ENCODE peak calls at places on chromosomes 11 and 22, in seven cellular contexts. X is HCT116, M is AG09309, L is astrocyte of the spinal cord, T is tibial nerve, K is esophagus squamous epithelium, D is mammary epithelial cell. Z is an unnamed sample.

GRCh38 chr11:132456735-132457328 is 1075.5 kb downstream of the OPCML start:
- DNase-seq in X (no peak), M (no peak), L (no peak), T (no peak), K (no peak), D (no peak), Z (peak; percentile 9)

GRCh38 chr22:41341990-41342389 is 39.8 kb upstream of the TEF start:
- DNase-seq in X (no peak), M (no peak), L (no peak), T (no peak), K (no peak), D (no peak), Z (no peak)

GRCh38 chr11:31442086-31442485 is 67.3 kb downstream of the IMMP1L start:
- DNase-seq in X (no peak), M (no peak), L (no peak), T (no peak), K (no peak), D (no peak), Z (no peak)

GRCh38 chr11:20458905-20459632 is 71.6 kb downstream of the PRMT3 start:
- DNase-seq in X (no peak), M (no peak), L (no peak), T (no peak), K (no peak), D (no peak), Z (no peak)

GRCh38 chr11:17635551-17635938 is 83.8 kb upstream of the MYOD1 start:
- DNase-seq in X (no peak), M (no peak), L (no peak), T (no peak), K (no peak), D (no peak), Z (no peak)

GRCh38 chr11:121446752-121447156 is 5.4 kb upstream of the SORL1 start:
- DNase-seq in X (no peak), M (no peak), L (peak; percentile 33), T (no peak), K (no peak), D (no peak), Z (peak; percentile 6)

GRCh38 chr11:112401036-112401769 is 140.5 kb upstream of the PLET1 start:
- DNase-seq in X (no peak), M (no peak), L (no peak), T (no peak), K (no peak), D (peak; percentile 12), Z (no peak)

GRCh38 chr22:23060612-23061400 is 9.5 kb upstream of the GNAZ start:
- DNase-seq in X (no peak), M (no peak), L (no peak), T (no peak), K (no peak), D (no peak), Z (no peak)

DNA sequence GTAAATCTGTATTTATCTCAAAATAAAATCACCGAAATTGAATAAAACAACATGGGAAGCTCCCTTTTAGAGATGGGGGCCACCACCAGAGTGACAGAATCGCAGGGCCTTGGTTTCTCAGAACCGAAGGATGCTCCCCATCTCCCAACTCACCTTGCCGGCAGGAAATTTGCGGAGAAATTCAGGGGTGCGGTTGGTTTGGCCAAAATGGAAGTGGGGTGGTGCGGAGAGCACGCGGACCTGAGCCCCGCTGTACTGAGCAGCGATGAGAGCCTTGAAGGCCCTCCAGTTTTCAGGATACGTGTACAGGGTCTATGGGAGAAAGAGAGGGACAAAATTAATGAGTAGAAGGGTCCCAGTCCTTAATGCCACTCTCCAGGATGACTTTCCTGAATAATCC is 1.3 kb downstream of the EEF1G start:
- DNase-seq in X (no peak), M (no peak), L (no peak), T (no peak), K (no peak), D (no peak), Z (no peak)
- H3K4me3 ChIP-seq in X (peak overlapping the region; percentile 76), M (peak overlapping the region; percentile 92), L (peak overlapping the region; percentile 99), T (peak overlapping the region; percentile 59), K (peak overlapping the region; percentile 89), D (peak overlapping the region; percentile 72), Z (peak overlapping the region; percentile 98)

GRCh38 chr11:92046103-92046502 is 178.5 kb upstream of the FAT3 start:
- DNase-seq in X (no peak), M (no peak), L (no peak), T (no peak), K (no peak), D (no peak), Z (no peak)
- TF ChIP-seq CTCF in X (no peak), M (no peak), L (no peak), T (no peak), K (no peak), D (no peak), Z (no peak)

GRCh38 chr22:36204001-36204640 is 2.5 kb upstream of the APOL4 start:
- DNase-seq in X (no peak), M (no peak), L (no peak), T (no peak), K (no peak), D (no peak), Z (no peak)

GRCh38 chr22:36204641-36205032 is 3.0 kb upstream of the APOL4 start:
- DNase-seq in X (no peak), M (no peak), L (no peak), T (no peak), K (no peak), D (no peak), Z (no peak)

GRCh38 chr22:36198482-36198881 is 3.1 kb downstream of the APOL4 start:
- DNase-seq in X (no peak), M (no peak), L (no peak), T (no peak), K (no peak), D (no peak), Z (no peak)

GRCh38 chr22:36198936-36199616 is 2.5 kb downstream of the APOL4 start:
- DNase-seq in X (no peak), M (no peak), L (no peak), T (no peak), K (no peak), D (no peak), Z (no peak)

DNA sequence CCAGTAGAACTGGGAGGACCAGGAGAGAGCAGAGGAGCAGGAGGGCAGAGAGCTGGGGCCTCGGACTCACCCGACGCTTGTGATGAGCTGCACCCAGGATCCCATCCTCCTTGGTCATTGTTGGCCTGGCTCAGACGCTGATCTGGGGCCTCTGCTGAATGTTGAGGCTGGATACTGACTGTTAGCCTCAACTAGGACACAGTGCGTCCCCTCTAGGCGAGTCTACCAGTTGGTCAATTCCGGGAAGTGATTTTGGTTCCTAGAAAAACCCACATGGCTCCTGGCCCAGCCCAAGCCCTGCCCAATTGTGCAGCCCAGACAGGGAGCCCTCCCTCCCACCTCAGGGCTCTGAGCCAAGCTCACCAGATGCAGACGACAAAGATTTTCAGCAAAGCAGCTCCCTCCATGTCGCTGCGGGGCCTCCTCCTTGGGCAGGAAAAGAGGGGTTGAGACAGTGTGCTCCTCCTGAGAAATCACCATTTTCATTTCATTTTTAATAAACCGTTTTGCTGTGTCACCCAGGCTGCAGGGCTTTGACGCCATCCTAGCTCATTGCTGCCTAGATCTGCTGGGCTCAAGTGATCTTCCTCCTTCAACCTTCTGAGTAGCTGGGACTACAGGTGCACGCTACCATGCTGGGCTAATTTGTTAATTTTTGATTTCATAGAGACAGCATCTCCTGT is at the start of gene APOL4:
- DNase-seq in X (no peak), M (no peak), L (no peak), T (peak; percentile 69), K (no peak), D (no peak), Z (peak; percentile 60)
- H3K4me3 ChIP-seq in X (no peak within 1 kb of the TSS), M (no peak within 1 kb of the TSS), L (no peak within 1 kb of the TSS), T (no peak within 1 kb of the TSS), K (no peak within 1 kb of the TSS), D (no peak within 1 kb of the TSS), Z (no peak within 1 kb of the TSS)

DNA sequence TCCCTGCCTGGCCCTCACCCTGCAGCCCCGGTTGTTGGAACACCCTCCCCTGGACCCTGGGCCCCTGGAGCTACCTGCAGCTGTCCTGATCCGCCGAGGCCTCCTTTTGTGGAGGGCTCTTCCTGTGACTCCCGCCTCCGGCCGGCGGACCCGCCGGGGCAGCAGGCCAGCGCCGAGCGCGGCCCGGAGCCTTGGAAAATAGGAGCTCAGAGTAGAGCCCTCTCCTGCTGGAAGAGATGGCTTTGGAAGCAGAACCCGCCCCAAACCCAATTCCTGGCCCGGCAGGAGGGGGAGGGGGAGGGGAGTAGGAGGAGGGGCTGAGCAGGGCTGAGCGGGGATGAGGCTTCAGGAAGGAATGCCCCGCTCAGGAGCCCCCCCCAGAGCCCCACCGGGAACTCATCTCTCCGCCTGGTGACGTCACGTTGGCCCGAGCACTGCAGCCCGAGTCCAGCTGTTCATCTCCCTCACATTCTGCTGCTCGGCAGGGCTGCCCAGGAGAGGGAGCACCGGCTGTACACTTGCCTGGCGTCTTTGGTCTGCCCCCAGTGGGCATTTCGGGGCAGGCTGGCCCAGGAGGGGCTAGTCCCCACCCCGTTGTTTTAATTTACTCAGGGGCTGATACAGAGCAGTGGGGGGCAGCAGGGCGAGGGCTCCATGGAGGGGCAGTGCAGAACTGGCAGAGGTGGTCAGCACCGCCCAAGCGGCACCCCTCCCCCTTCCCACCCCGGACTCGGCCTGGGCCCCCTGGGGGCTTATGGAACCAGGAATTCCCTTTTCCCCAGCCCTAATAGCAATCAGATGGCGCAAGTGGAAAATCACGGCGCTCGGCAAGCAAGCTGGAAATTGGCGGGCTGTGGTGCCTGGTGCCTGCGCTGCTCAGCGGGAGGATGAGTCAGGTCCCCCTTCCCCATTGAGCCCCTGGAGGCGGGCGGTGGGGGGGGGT is at the start of gene MRGPRF:
- DNase-seq in X (no peak), M (peak; percentile 64), L (peak; percentile 82), T (peak; percentile 92), K (no peak), D (no peak), Z (peak; percentile 91)
- TF ChIP-seq CTCF in X (no peak), M (peak; percentile 82), L (peak; percentile 65), T (peak; percentile 42), K (peak; percentile 36), D (peak; percentile 9), Z (peak; percentile 73)

GRCh38 chr11:47003180-47003877 is 66.8 kb downstream of the CSTPP1 start:
- DNase-seq in X (no peak), M (no peak), L (no peak), T (no peak), K (no peak), D (no peak), Z (peak; percentile 24)
- H3K4me3 ChIP-seq in X (no peak overlapping the region), M (no peak overlapping the region), L (no peak overlapping the region), T (no peak overlapping the region), K (no peak overlapping the region), D (no peak overlapping the region), Z (no peak overlapping the region)

GRCh38 chr11:1826552-1827094 is 8.2 kb upstream of the SYT8 start:
- DNase-seq in X (no peak), M (peak; percentile 29), L (peak; percentile 83), T (peak; percentile 40), K (no peak), D (peak; percentile 74), Z (peak; percentile 65)
- TF ChIP-seq CTCF in X (no peak), M (peak; percentile 41), L (peak; percentile 38), T (no peak), K (no peak), D (peak; percentile 33), Z (peak; percentile 31)

GRCh38 chr11:67415501-67416304 is at the start of gene CARNS1:
- DNase-seq in X (no peak), M (no peak), L (no peak), T (no peak), K (no peak), D (no peak), Z (no peak)
- H3K4me3 ChIP-seq in X (peak within 1 kb of the TSS; percentile 40), M (peak within 1 kb of the TSS; percentile 19), L (no peak within 1 kb of the TSS), T (peak within 1 kb of the TSS; percentile 1), K (peak within 1 kb of the TSS; percentile 62), D (no peak within 1 kb of the TSS), Z (peak within 1 kb of the TSS; percentile 37)